ENCODE peak calls at places on chromosomes 13 and 19, in eight cellular contexts. Z, Y, S, H, X, O, F and K are unnamed samples.

GRCh38 chr13:42612021-42612765 is 38.2 kb downstream of the TNFSF11 start:
- DNase-seq in S (no peak), F (no peak), H (peak; percentile 13), O (no peak), Z (no peak), Y (no peak), X (no peak), K (no peak)

GRCh38 chr19:590396-590745 is 690 bp downstream of the HCN2 start:
- DNase-seq in S (no peak), H (no peak), Y (no peak), X (no peak), Z (no peak), O (no peak), F (no peak), K (peak; percentile 38)

GRCh38 chr13:95267662-95268369 is 33.4 kb downstream of the ABCC4 start:
- DNase-seq in H (peak; percentile 83), Y (no peak), O (no peak), X (no peak), Z (no peak), S (no peak), F (no peak), K (no peak)

GRCh38 chr13:43784491-43784890 is 2.3 kb downstream of the ENOX1 start:
- DNase-seq in Y (no peak), O (no peak), F (no peak), H (no peak), Z (no peak), S (no peak), X (no peak), K (no peak)

GRCh38 chr13:112998506-112999280 is 29.7 kb downstream of the MCF2L start:
- DNase-seq in Y (no peak), H (no peak), F (no peak), S (no peak), Z (no peak), X (no peak), O (no peak), K (no peak)

GRCh38 chr19:37975071-37975470 is 68.1 kb downstream of the SIPA1L3 start:
- DNase-seq in S (peak; percentile 25), O (no peak), Y (no peak), H (no peak), Z (no peak), F (peak; percentile 19), X (no peak), K (no peak)

GRCh38 chr19:45632468-45633196 is 6.6 kb downstream of the EML2 start:
- DNase-seq in H (peak; percentile 81), F (peak; percentile 4), X (peak; percentile 54), Y (no peak), Z (peak; percentile 96), S (peak; percentile 76), O (peak; percentile 62), K (peak; percentile 91)

GRCh38 chr13:85900521-85900920 is 101.3 kb upstream of the SLITRK6 start:
- DNase-seq in O (no peak), Z (no peak), F (no peak), X (no peak), H (no peak), S (no peak), Y (no peak), K (no peak)

GRCh38 chr13:88979465-88980180 is 1308.5 kb downstream of the SLITRK5 start:
- DNase-seq in O (no peak), H (no peak), F (no peak), S (no peak), Y (no peak), X (no peak), Z (no peak), K (no peak)

GRCh38 chr19:29880498-29881081 is 61.4 kb upstream of the URI1 start:
- DNase-seq in F (no peak), Y (no peak), Z (no peak), H (no peak), O (no peak), S (peak; percentile 39), X (no peak), K (no peak)

GRCh38 chr13:54445453-54445852 is 1416.8 kb downstream of the OLFM4 start:
- DNase-seq in S (no peak), O (no peak), F (no peak), Z (no peak), H (no peak), X (no peak), Y (no peak), K (no peak)

GRCh38 chr13:93265800-93266199 is 39.2 kb downstream of the GPC6 start:
- DNase-seq in X (no peak), S (no peak), O (no peak), F (no peak), Y (no peak), Z (no peak), H (no peak), K (no peak)

GRCh38 chr19:46714523-46715106 is 2.3 kb downstream of the PRKD2 start:
- DNase-seq in F (no peak), S (no peak), H (no peak), Y (no peak), X (peak; percentile 43), Z (no peak), O (peak; percentile 68), K (no peak)

GRCh38 chr19:50912727-50913716 is 1.8 kb upstream of the KLK4 start:
- DNase-seq in Z (no peak), O (no peak), F (no peak), X (peak; percentile 43), H (no peak), S (no peak), Y (no peak), K (no peak)

GRCh38 chr19:19627716-19628498 is at the start of gene LPAR2:
- DNase-seq in S (peak; percentile 68), O (peak; percentile 69), H (no peak), X (peak; percentile 65), F (no peak), Y (peak; percentile 35), Z (peak; percentile 76), K (peak; percentile 41)

GRCh38 chr19:44809856-44810554 is 1.1 kb downstream of the BCAM start:
- DNase-seq in Z (no peak), O (no peak), Y (no peak), H (no peak), F (no peak), X (no peak), S (no peak), K (no peak)

GRCh38 chr13:105031306-105031705 is 1504.2 kb downstream of the EFNB2 start:
- DNase-seq in F (no peak), S (no peak), H (no peak), Z (no peak), O (no peak), X (no peak), Y (no peak), K (no peak)

GRCh38 chr19:38251564-38252051 is 4.6 kb downstream of the PPP1R14A start:
- DNase-seq in F (no peak), Z (no peak), X (no peak), Y (no peak), O (no peak), S (no peak), H (no peak), K (no peak)

GRCh38 chr13:21435231-21435630 is 23.9 kb downstream of the ZDHHC20 start:
- DNase-seq in Y (no peak), S (no peak), Z (no peak), H (no peak), X (no peak), F (no peak), O (no peak), K (no peak)

GRCh38 chr13:68176486-68176885 is 946.4 kb upstream of the PCDH9 start:
- DNase-seq in O (no peak), Y (no peak), Z (no peak), S (no peak), H (peak; percentile 71), X (no peak), F (no peak), K (no peak)

GRCh38 chr19:17803264-17803896 is 8.4 kb downstream of the B3GNT3 start:
- DNase-seq in Y (no peak), O (no peak), X (no peak), S (no peak), H (peak; percentile 38), F (no peak), Z (no peak), K (no peak)

GRCh38 chr19:2722541-2723344 is 1.6 kb upstream of the DIRAS1 start:
- DNase-seq in Y (no peak), F (no peak), S (no peak), H (peak; percentile 95), O (no peak), X (no peak), Z (no peak), K (no peak)

GRCh38 chr13:29713841-29714240 is 118.4 kb upstream of the SLC7A1 start:
- DNase-seq in S (no peak), Y (no peak), X (no peak), F (no peak), H (no peak), O (no peak), Z (no peak), K (no peak)

GRCh38 chr19:16232568-16232967 is 34.9 kb downstream of the AP1M1 start:
- DNase-seq in O (no peak), S (peak; percentile 53), X (no peak), F (no peak), H (no peak), Y (no peak), Z (no peak), K (no peak)

GRCh38 chr19:805161-805561 is 7.9 kb downstream of the PTBP1 start:
- DNase-seq in O (no peak), H (no peak), X (no peak), Z (no peak), Y (no peak), F (no peak), S (peak; percentile 55), K (no peak)

GRCh38 chr13:51942189-51942588 is 69.1 kb downstream of the ATP7B start:
- DNase-seq in H (peak; percentile 14), Z (no peak), F (no peak), O (peak; percentile 28), Y (peak; percentile 57), S (no peak), X (no peak), K (no peak)

GRCh38 chr13:59982631-59983382 is 180.9 kb downstream of the DIAPH3 start:
- DNase-seq in S (no peak), O (no peak), X (no peak), Y (no peak), F (no peak), H (no peak), Z (no peak), K (no peak)

GRCh38 chr19:51002542-51003311 is 1.3 kb upstream of the KLK8 start:
- DNase-seq in Y (no peak), S (peak; percentile 76), X (peak; percentile 25), H (no peak), F (no peak), O (peak; percentile 9), Z (peak; percentile 97), K (no peak)

GRCh38 chr19:35107541-35107939 is 8.1 kb upstream of the FXYD3 start:
- DNase-seq in H (peak; percentile 77), X (no peak), S (no peak), O (no peak), Y (no peak), F (peak; percentile 91), Z (no peak), K (no peak)

GRCh38 chr19:41965127-41965526 is 6.0 kb upstream of the RABAC1 start:
- DNase-seq in Z (no peak), H (no peak), F (no peak), Y (no peak), S (no peak), O (no peak), X (no peak), K (no peak)

GRCh38 chr13:30158774-30159445 is 148.4 kb downstream of the KATNAL1 start:
- DNase-seq in H (peak; percentile 65), F (no peak), S (peak; percentile 75), X (no peak), O (no peak), Y (no peak), Z (no peak), K (no peak)

GRCh38 chr19:38932425-38933179 is 1.9 kb downstream of the MRPS12 start:
- DNase-seq in X (no peak), Z (peak; percentile 44), S (no peak), O (no peak), H (no peak), F (no peak), Y (no peak), K (no peak)

GRCh38 chr13:80086304-80086721 is 254.6 kb downstream of the SPRY2 start:
- DNase-seq in S (no peak), X (no peak), Y (no peak), F (no peak), H (no peak), O (no peak), Z (no peak), K (no peak)

GRCh38 chr19:17610384-17610783 is 54.9 kb downstream of the COLGALT1 start:
- DNase-seq in O (no peak), Z (no peak), S (no peak), F (no peak), Y (no peak), X (no peak), H (peak; percentile 67), K (no peak)